ENCODE peak calls at places on chromosome 22, in nine cellular contexts. F, O, Y, I, D, S, Q, J and A are unnamed samples.

GRCh38 chr22:27825174-27825573 is 23.6 kb upstream of the MN1 start:
- DNase-seq in Y (no peak), S (no peak), O (no peak), I (no peak), F (no peak), D (peak), J (no peak), Q (no peak), A (no peak)

GRCh38 chr22:28952857-28953256 is 69.5 kb downstream of the ZNRF3 start:
- DNase-seq in F (no peak), J (peak), D (no peak), O (no peak), I (peak), Y (no peak), S (no peak), Q (peak), A (no peak)

GRCh38 chr22:17712441-17712840 is 61.8 kb downstream of the BID start:
- DNase-seq in Q (no peak), S (no peak), O (no peak), Y (peak), F (no peak), J (no peak), D (no peak), I (peak), A (no peak)

GRCh38 chr22:27564806-27565205 is 236.8 kb downstream of the MN1 start:
- DNase-seq in Y (no peak), O (no peak), F (no peak), I (no peak), Q (no peak), J (no peak), S (no peak), D (no peak), A (no peak)

GRCh38 chr22:40534379-40535188 is 101.9 kb downstream of the MRTFA start:
- DNase-seq in O (peak), D (peak), F (no peak), Y (peak), I (peak), Q (no peak), S (peak), J (no peak), A (no peak)

GRCh38 chr22:31637938-31638618 is 23.9 kb downstream of the PISD start:
- DNase-seq in D (peak), Y (peak), O (no peak), I (no peak), Q (peak), J (no peak), S (no peak), F (no peak), A (no peak)

GRCh38 chr22:34429314-34429713 is 509.0 kb upstream of the LARGE1 start:
- DNase-seq in J (no peak), D (no peak), Y (no peak), O (no peak), S (no peak), Q (no peak), F (no peak), I (no peak), A (no peak)

GRCh38 chr22:42905702-42906183 is 48.7 kb upstream of the ARFGAP3 start:
- DNase-seq in O (no peak), Q (peak), Y (no peak), D (no peak), J (no peak), F (no peak), S (no peak), I (no peak), A (peak)

GRCh38 chr22:43826142-43827093 is 14.3 kb upstream of the EFCAB6 start:
- DNase-seq in S (peak), J (no peak), Q (peak), Y (peak), D (no peak), I (peak), O (no peak), F (no peak), A (no peak)

GRCh38 chr22:29700949-29701927 is 18.6 kb upstream of the CABP7 start:
- DNase-seq in O (no peak), D (peak), F (no peak), J (no peak), Y (peak), Q (no peak), I (peak), S (no peak), A (no peak)

GRCh38 chr22:50046481-50047245 is 11.4 kb downstream of the TTLL8 start:
- DNase-seq in F (no peak), S (no peak), J (no peak), D (no peak), O (no peak), Q (no peak), Y (no peak), I (no peak), A (no peak)

GRCh38 chr22:39244073-39244495 is 698 bp downstream of the PDGFB start:
- DNase-seq in F (no peak), J (no peak), Y (no peak), D (no peak), S (no peak), I (peak), Q (no peak), O (no peak), A (no peak)

GRCh38 chr22:45673482-45674175 is 2.0 kb downstream of the ATXN10 start:
- DNase-seq in D (no peak), Y (no peak), I (no peak), J (no peak), Q (no peak), S (no peak), F (no peak), O (no peak), A (no peak)

GRCh38 chr22:48758021-48758561 is 1069.6 kb downstream of the BRD1 start:
- DNase-seq in Q (no peak), Y (no peak), F (no peak), D (no peak), I (no peak), S (no peak), O (no peak), J (no peak), A (no peak)

GRCh38 chr22:49577168-49578060 is 250.3 kb downstream of the BRD1 start:
- DNase-seq in Q (no peak), D (no peak), J (no peak), S (no peak), O (no peak), Y (no peak), I (no peak), F (no peak), A (no peak)

GRCh38 chr22:46537946-46538815 is 761 bp upstream of the CELSR1 start:
- DNase-seq in S (no peak), O (no peak), D (no peak), J (no peak), Q (no peak), F (no peak), I (peak), Y (peak), A (no peak)

GRCh38 chr22:19807914-19808872 is 46.5 kb downstream of the GNB1L start:
- DNase-seq in O (no peak), Y (no peak), I (no peak), D (no peak), S (no peak), J (no peak), F (no peak), Q (no peak), A (no peak)

GRCh38 chr22:39574779-39575551 is 4.4 kb downstream of the CACNA1I start:
- DNase-seq in Q (peak), I (peak), D (no peak), Y (peak), J (peak), S (peak), F (no peak), O (peak), A (no peak)

GRCh38 chr22:23504522-23504921 is 75.6 kb downstream of the IGLL1 start:
- DNase-seq in S (no peak), F (no peak), Y (peak), I (no peak), Q (peak), O (no peak), D (peak), J (no peak), A (no peak)

GRCh38 chr22:45911601-45912271 is 65.2 kb downstream of the WNT7B start:
- DNase-seq in S (no peak), J (no peak), Q (peak), D (no peak), O (no peak), I (peak), F (no peak), Y (peak), A (no peak)

GRCh38 chr22:49866646-49867045 is 13.0 kb downstream of the ZBED4 start:
- DNase-seq in Y (no peak), D (no peak), S (no peak), I (no peak), Q (no peak), F (no peak), J (no peak), O (no peak), A (no peak)

GRCh38 chr22:42873361-42873760 is 16.3 kb upstream of the ARFGAP3 start:
- DNase-seq in Q (peak), J (no peak), O (no peak), I (no peak), S (no peak), F (no peak), D (no peak), Y (no peak), A (no peak)

GRCh38 chr22:49021097-49021925 is 806.4 kb downstream of the BRD1 start:
- DNase-seq in O (no peak), D (no peak), F (no peak), Y (no peak), J (no peak), I (no peak), S (no peak), Q (no peak), A (peak)

GRCh38 chr22:26199665-26200064 is 30.4 kb downstream of the SEZ6L start:
- DNase-seq in I (no peak), S (no peak), F (no peak), J (no peak), Q (no peak), D (peak), O (no peak), Y (no peak), A (no peak)

GRCh38 chr22:49597428-49598039 is 230.1 kb downstream of the BRD1 start:
- DNase-seq in F (no peak), Y (no peak), O (no peak), D (no peak), J (no peak), I (no peak), Q (no peak), S (no peak), A (no peak)

GRCh38 chr22:44909241-44909640 is 100.6 kb downstream of the PHF21B start:
- DNase-seq in F (no peak), J (no peak), I (no peak), Q (no peak), O (no peak), S (no peak), Y (no peak), D (no peak), A (no peak)

GRCh38 chr22:19758896-19759458 is 1.6 kb upstream of the TBX1 start:
- DNase-seq in J (no peak), D (no peak), Q (no peak), S (no peak), Y (no peak), F (no peak), O (no peak), I (no peak), A (no peak)

GRCh38 chr22:28656156-28656555 is 23.5 kb downstream of the TTC28 start:
- DNase-seq in F (no peak), Y (no peak), I (no peak), S (no peak), D (no peak), J (no peak), Q (no peak), O (no peak), A (no peak)

GRCh38 chr22:43136255-43136654 is 6.9 kb downstream of the MCAT start:
- DNase-seq in S (no peak), J (no peak), F (peak), O (no peak), Y (peak), Q (peak), I (peak), D (peak), A (peak)

GRCh38 chr22:35572552-35572951 is 31.9 kb downstream of the RASD2 start:
- DNase-seq in I (no peak), S (no peak), O (no peak), D (no peak), Q (no peak), F (no peak), J (no peak), Y (no peak), A (no peak)

GRCh38 chr22:24465566-24465965 is 29.6 kb upstream of the UPB1 start:
- DNase-seq in S (no peak), Y (peak), D (no peak), I (peak), F (no peak), J (no peak), O (peak), Q (peak), A (no peak)

GRCh38 chr22:20408891-20409290 is 14.9 kb downstream of the ZNF74 start:
- DNase-seq in I (no peak), Q (no peak), O (no peak), Y (no peak), F (no peak), J (no peak), D (no peak), S (no peak), A (no peak)

GRCh38 chr22:19785461-19786263 is 25.1 kb downstream of the TBX1 start:
- DNase-seq in Q (no peak), I (no peak), Y (no peak), F (no peak), O (no peak), J (no peak), D (no peak), S (no peak), A (no peak)

GRCh38 chr22:27377901-27378300 is 423.7 kb downstream of the MN1 start:
- DNase-seq in I (no peak), F (no peak), S (no peak), J (no peak), Y (peak), O (no peak), D (no peak), Q (peak), A (peak)

GRCh38 chr22:39344046-39344390 is 5.8 kb upstream of the SYNGR1 start:
- DNase-seq in Y (no peak), I (no peak), D (no peak), S (no peak), F (no peak), Q (no peak), J (no peak), O (no peak), A (no peak)